ENCODE peak calls at places on chromosomes 3 and 15, in six cellular contexts. B is K562, Y is breast epithelium, N is prostate gland, W is stomach, A is transverse colon. Q is an unnamed sample.

GRCh38 chr3:189353988-189354735 is 182.4 kb downstream of the TPRG1 start:
- DNase-seq in B (no peak), Y (no peak), N (no peak), W (no peak), A (peak), Q (no peak)

GRCh38 chr15:48671381-48672022 is 26.0 kb upstream of the FBN1 start:
- DNase-seq in B (peak), Y (no peak), N (no peak), W (no peak), A (no peak), Q (no peak)

GRCh38 chr15:90400759-90401314 is 12.8 kb downstream of the IQGAP1 start:
- DNase-seq in B (peak), Y (peak), N (peak), W (peak), A (peak), Q (peak)

GRCh38 chr15:67164811-67165652 is 89.4 kb downstream of the AAGAB start:
- DNase-seq in B (no peak), Y (no peak), N (no peak), W (no peak), A (no peak), Q (no peak)

GRCh38 chr15:63382966-63383710 is 1.5 kb upstream of the CA12 start:
- DNase-seq in B (no peak), Y (no peak), N (no peak), W (no peak), A (no peak), Q (no peak)

GRCh38 chr3:78846688-78847087 is 921.1 kb downstream of the ROBO1 start:
- DNase-seq in B (no peak), Y (no peak), N (no peak), W (no peak), A (no peak), Q (no peak)

GRCh38 chr3:65939841-65940246 is 98.9 kb downstream of the MAGI1 start:
- DNase-seq in B (no peak), Y (no peak), N (no peak), W (no peak), A (no peak), Q (no peak)

GRCh38 chr3:54424283-54424682 is 301.9 kb downstream of the CACNA2D3 start:
- DNase-seq in B (no peak), Y (no peak), N (no peak), W (no peak), A (no peak), Q (no peak)

GRCh38 chr3:32018723-32019564 is 37.4 kb downstream of the ZNF860 start:
- DNase-seq in B (peak), Y (no peak), N (peak), W (no peak), A (no peak), Q (no peak)

GRCh38 chr3:134795776-134796312 is 784 bp downstream of the EPHB1 start:
- DNase-seq in B (no peak), Y (no peak), N (no peak), W (no peak), A (no peak), Q (no peak)

GRCh38 chr15:101137312-101137940 is 114.4 kb downstream of the CHSY1 start:
- DNase-seq in B (peak), Y (no peak), N (no peak), W (no peak), A (no peak), Q (no peak)

GRCh38 chr3:39189150-39189510 is 3.3 kb downstream of the XIRP1 start:
- DNase-seq in B (no peak), Y (no peak), N (no peak), W (no peak), A (no peak), Q (no peak)

GRCh38 chr15:100866386-100867330 is 13.0 kb upstream of the ALDH1A3 start:
- DNase-seq in B (peak), Y (no peak), N (no peak), W (no peak), A (no peak), Q (no peak)

GRCh38 chr3:161474139-161474538 is 22.5 kb upstream of the OTOL1 start:
- DNase-seq in B (no peak), Y (no peak), N (no peak), W (no peak), A (no peak), Q (no peak)

GRCh38 chr3:159989973-159990846 is 1.6 kb downstream of the IL12A start:
- DNase-seq in B (no peak), Y (no peak), N (no peak), W (no peak), A (no peak), Q (no peak)

GRCh38 chr3:185720326-185720725 is 104.5 kb downstream of the IGF2BP2 start:
- DNase-seq in B (no peak), Y (no peak), N (no peak), W (no peak), A (no peak), Q (no peak)

GRCh38 chr3:72590732-72591192 is 257.5 kb downstream of the SHQ1 start:
- DNase-seq in B (no peak), Y (no peak), N (no peak), W (no peak), A (no peak), Q (no peak)

GRCh38 chr15:51869074-51869425 is 39.6 kb downstream of the TMOD3 start:
- DNase-seq in B (peak), Y (no peak), N (no peak), W (no peak), A (peak), Q (no peak)

GRCh38 chr3:14213066-14213774 is 34.6 kb downstream of the LSM3 start:
- DNase-seq in B (no peak), Y (no peak), N (no peak), W (no peak), A (no peak), Q (no peak)

GRCh38 chr15:84716036-84716732 is at the start of gene SEC11A:
- DNase-seq in B (peak), Y (peak), N (peak), W (peak), A (peak), Q (peak)
- TF ChIP-seq POLR2AphosphoS5 in B (peak), Y (peak), N (peak), W (peak), A (peak), Q (peak)

GRCh38 chr3:102020670-102021069 is 171.4 kb downstream of the NFKBIZ start:
- DNase-seq in B (no peak), Y (no peak), N (no peak), W (no peak), A (no peak), Q (no peak)
- H3K27ac ChIP-seq in B (no peak), Y (no peak), N (no peak), W (no peak), A (no peak), Q (no peak)

GRCh38 chr3:16378920-16379319 is 113.9 kb downstream of the OXNAD1 start:
- DNase-seq in B (no peak), Y (no peak), N (no peak), W (no peak), A (no peak), Q (no peak)
- TF ChIP-seq POLR2AphosphoS5 in B (no peak), Y (no peak), N (no peak), W (no peak), A (no peak), Q (no peak)

GRCh38 chr15:70193734-70194133 is 96.0 kb upstream of the TLE3 start:
- DNase-seq in B (no peak), Y (no peak), N (no peak), W (no peak), A (no peak), Q (no peak)

GRCh38 chr15:70196314-70197291 is 98.9 kb upstream of the TLE3 start:
- DNase-seq in B (no peak), Y (peak), N (peak), W (peak), A (peak), Q (no peak)

GRCh38 chr15:70195808-70196304 is 98.1 kb upstream of the TLE3 start:
- DNase-seq in B (peak), Y (peak), N (peak), W (peak), A (peak), Q (no peak)

GRCh38 chr15:70194266-70194665 is 96.5 kb upstream of the TLE3 start:
- DNase-seq in B (no peak), Y (no peak), N (no peak), W (no peak), A (no peak), Q (no peak)

GRCh38 chr15:70195171-70195807 is 97.6 kb upstream of the TLE3 start:
- DNase-seq in B (no peak), Y (no peak), N (peak), W (no peak), A (no peak), Q (no peak)
- H3K27ac ChIP-seq in B (no peak), Y (peak), N (peak), W (no peak), A (peak), Q (peak)

GRCh38 chr3:188336178-188336577 is 182.2 kb downstream of the LPP start:
- DNase-seq in B (no peak), Y (no peak), N (no peak), W (no peak), A (no peak), Q (no peak)
- TF ChIP-seq POLR2AphosphoS5 in B (no peak), Y (no peak), N (no peak), W (no peak), A (no peak), Q (no peak)

DNA sequence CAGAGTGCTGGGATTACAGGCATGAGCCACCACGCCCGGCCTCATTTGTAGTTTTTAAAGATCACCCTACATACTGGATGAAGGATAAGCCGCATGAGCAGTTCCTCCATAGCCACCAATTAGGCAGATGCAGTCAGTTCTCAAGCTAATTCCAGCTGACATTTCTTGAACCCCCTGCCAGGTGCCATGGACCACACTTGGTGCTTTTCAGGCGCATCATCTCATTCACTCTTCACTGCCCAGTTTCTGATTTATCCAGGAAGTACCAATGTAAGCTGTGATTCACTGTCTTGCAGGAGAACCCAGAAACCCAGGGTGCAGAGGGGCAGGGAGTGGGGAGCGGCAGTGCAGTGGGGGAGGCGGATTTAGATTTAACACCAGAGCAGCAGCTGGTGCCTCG is 56.5 kb upstream of the RASA2 start:
- DNase-seq in B (no peak), Y (no peak), N (no peak), W (no peak), A (no peak), Q (no peak)
- H3K27ac ChIP-seq in B (no peak), Y (no peak), N (peak), W (no peak), A (peak), Q (no peak)

GRCh38 chr3:15292765-15293522 is 39.4 kb downstream of the SH3BP5 start:
- DNase-seq in B (no peak), Y (no peak), N (no peak), W (no peak), A (peak), Q (no peak)
- TF ChIP-seq POLR2AphosphoS5 in B (no peak), Y (peak), N (peak), W (peak), A (peak), Q (no peak)

GRCh38 chr3:123344175-123344908 is 104.5 kb downstream of the ADCY5 start:
- DNase-seq in B (peak), Y (no peak), N (no peak), W (no peak), A (no peak), Q (no peak)
- H3K27ac ChIP-seq in B (no peak), Y (no peak), N (peak), W (no peak), A (peak), Q (no peak)

Q was measured in Panc1.